ENCODE peak calls at places on chromosomes 5 and 9, in seven cellular contexts. One of them, this sample, is unnamed.

GRCh38 chr5:91797581-91797980 is 414.5 kb upstream of the ARRDC3 start:
- DNase-seq in kidney epithelial cell: no peak
- DNase-seq in body of pancreas: no peak
- DNase-seq in type B pancreatic cell: no peak
- DNase-seq in GM10248: no peak
- DNase-seq in AG10803: no peak
- DNase-seq in MM.1S: no peak
- DNase-seq in this sample: no peak

GRCh38 chr9:36946653-36947052 is 87.4 kb downstream of the PAX5 start:
- DNase-seq in kidney epithelial cell: no peak
- DNase-seq in body of pancreas: no peak
- DNase-seq in type B pancreatic cell: no peak
- DNase-seq in GM10248: no peak
- DNase-seq in AG10803: peak; percentile 8
- DNase-seq in MM.1S: no peak
- DNase-seq in this sample: no peak

GRCh38 chr5:2701592-2701991 is 49.9 kb downstream of the IRX2 start:
- DNase-seq in kidney epithelial cell: no peak
- DNase-seq in body of pancreas: no peak
- DNase-seq in type B pancreatic cell: no peak
- DNase-seq in GM10248: no peak
- DNase-seq in AG10803: no peak
- DNase-seq in MM.1S: no peak
- DNase-seq in this sample: no peak

GRCh38 chr5:140292212-140293040 is 10.5 kb downstream of the PFDN1 start:
- DNase-seq in kidney epithelial cell: no peak
- DNase-seq in body of pancreas: no peak
- DNase-seq in type B pancreatic cell: no peak
- DNase-seq in GM10248: no peak
- DNase-seq in AG10803: no peak
- DNase-seq in MM.1S: no peak
- DNase-seq in this sample: no peak

GRCh38 chr9:108672475-108673065 is 183.2 kb downstream of the ACTL7B start:
- DNase-seq in kidney epithelial cell: no peak
- DNase-seq in body of pancreas: no peak
- DNase-seq in type B pancreatic cell: no peak
- DNase-seq in GM10248: no peak
- DNase-seq in AG10803: peak; percentile 9
- DNase-seq in MM.1S: no peak
- DNase-seq in this sample: no peak

GRCh38 chr9:15867334-15867733 is 314.5 kb downstream of the CCDC171 start:
- DNase-seq in kidney epithelial cell: no peak
- DNase-seq in body of pancreas: no peak
- DNase-seq in type B pancreatic cell: no peak
- DNase-seq in GM10248: no peak
- DNase-seq in AG10803: no peak
- DNase-seq in MM.1S: peak; percentile 68
- DNase-seq in this sample: no peak

GRCh38 chr5:158135682-158136176 is 276.8 kb upstream of the CLINT1 start:
- DNase-seq in kidney epithelial cell: no peak
- DNase-seq in body of pancreas: no peak
- DNase-seq in type B pancreatic cell: no peak
- DNase-seq in GM10248: no peak
- DNase-seq in AG10803: no peak
- DNase-seq in MM.1S: no peak
- DNase-seq in this sample: no peak

GRCh38 chr9:27950382-27950781 is 377.1 kb upstream of the C9orf72 start:
- DNase-seq in kidney epithelial cell: no peak
- DNase-seq in body of pancreas: no peak
- DNase-seq in type B pancreatic cell: no peak
- DNase-seq in GM10248: no peak
- DNase-seq in AG10803: no peak
- DNase-seq in MM.1S: no peak
- DNase-seq in this sample: no peak

GRCh38 chr5:173823721-173824567 is 64.2 kb upstream of the CPEB4 start:
- DNase-seq in kidney epithelial cell: peak; percentile 92
- DNase-seq in body of pancreas: peak; percentile 58
- DNase-seq in type B pancreatic cell: no peak
- DNase-seq in GM10248: no peak
- DNase-seq in AG10803: peak; percentile 92
- DNase-seq in MM.1S: no peak
- DNase-seq in this sample: no peak

GRCh38 chr5:88235828-88236227 is 32.8 kb downstream of the TMEM161B start:
- DNase-seq in kidney epithelial cell: no peak
- DNase-seq in body of pancreas: no peak
- DNase-seq in type B pancreatic cell: no peak
- DNase-seq in GM10248: no peak
- DNase-seq in AG10803: no peak
- DNase-seq in MM.1S: no peak
- DNase-seq in this sample: no peak

GRCh38 chr5:123265551-123265950 is 157.7 kb downstream of the CEP120 start:
- DNase-seq in kidney epithelial cell: no peak
- DNase-seq in body of pancreas: no peak
- DNase-seq in type B pancreatic cell: no peak
- DNase-seq in GM10248: no peak
- DNase-seq in AG10803: no peak
- DNase-seq in MM.1S: no peak
- DNase-seq in this sample: no peak

GRCh38 chr5:132761321-132762240 is 14.4 kb downstream of the CCNI2 start:
- DNase-seq in kidney epithelial cell: no peak
- DNase-seq in body of pancreas: peak; percentile 3
- DNase-seq in type B pancreatic cell: no peak
- DNase-seq in GM10248: no peak
- DNase-seq in AG10803: no peak
- DNase-seq in MM.1S: no peak
- DNase-seq in this sample: no peak

GRCh38 chr9:136437839-136438547 is 1.7 kb downstream of the INPP5E start:
- DNase-seq in kidney epithelial cell: no peak
- DNase-seq in body of pancreas: no peak
- DNase-seq in type B pancreatic cell: no peak
- DNase-seq in GM10248: no peak
- DNase-seq in AG10803: peak; percentile 12
- DNase-seq in MM.1S: no peak
- DNase-seq in this sample: no peak

GRCh38 chr5:118984602-118985001 is 3.7 kb downstream of the DTWD2 start:
- DNase-seq in kidney epithelial cell: no peak
- DNase-seq in body of pancreas: no peak
- DNase-seq in type B pancreatic cell: no peak
- DNase-seq in GM10248: no peak
- DNase-seq in AG10803: peak; percentile 72
- DNase-seq in MM.1S: no peak
- DNase-seq in this sample: no peak

GRCh38 chr9:121902483-121903135 is 190.5 kb downstream of the TTLL11 start:
- DNase-seq in kidney epithelial cell: no peak
- DNase-seq in body of pancreas: no peak
- DNase-seq in type B pancreatic cell: no peak
- DNase-seq in GM10248: no peak
- DNase-seq in AG10803: peak; percentile 100
- DNase-seq in MM.1S: no peak
- DNase-seq in this sample: no peak

GRCh38 chr5:1555011-1555807 is 31.4 kb upstream of the LPCAT1 start:
- DNase-seq in kidney epithelial cell: peak; percentile 96
- DNase-seq in body of pancreas: no peak
- DNase-seq in type B pancreatic cell: peak; percentile 62
- DNase-seq in GM10248: peak; percentile 26
- DNase-seq in AG10803: peak; percentile 83
- DNase-seq in MM.1S: no peak
- DNase-seq in this sample: no peak

GRCh38 chr9:135951889-135952663 is 9.1 kb downstream of the UBAC1 start:
- DNase-seq in kidney epithelial cell: peak; percentile 82
- DNase-seq in body of pancreas: no peak
- DNase-seq in type B pancreatic cell: no peak
- DNase-seq in GM10248: no peak
- DNase-seq in AG10803: no peak
- DNase-seq in MM.1S: no peak
- DNase-seq in this sample: no peak

GRCh38 chr9:89903076-89903475 is 298.3 kb downstream of the GADD45G start:
- DNase-seq in kidney epithelial cell: no peak
- DNase-seq in body of pancreas: no peak
- DNase-seq in type B pancreatic cell: no peak
- DNase-seq in GM10248: no peak
- DNase-seq in AG10803: no peak
- DNase-seq in MM.1S: no peak
- DNase-seq in this sample: no peak

GRCh38 chr5:143245929-143246561 is 157.4 kb downstream of the NR3C1 start:
- DNase-seq in kidney epithelial cell: peak; percentile 90
- DNase-seq in body of pancreas: no peak
- DNase-seq in type B pancreatic cell: no peak
- DNase-seq in GM10248: no peak
- DNase-seq in AG10803: peak; percentile 89
- DNase-seq in MM.1S: no peak
- DNase-seq in this sample: no peak

GRCh38 chr5:57853929-57854697 is 371.5 kb upstream of the ACTBL2 start:
- DNase-seq in kidney epithelial cell: no peak
- DNase-seq in body of pancreas: no peak
- DNase-seq in type B pancreatic cell: no peak
- DNase-seq in GM10248: no peak
- DNase-seq in AG10803: no peak
- DNase-seq in MM.1S: no peak
- DNase-seq in this sample: no peak

GRCh38 chr5:93598141-93598996 is 15.3 kb downstream of the NR2F1 start:
- DNase-seq in kidney epithelial cell: no peak
- DNase-seq in body of pancreas: no peak
- DNase-seq in type B pancreatic cell: no peak
- DNase-seq in GM10248: no peak
- DNase-seq in AG10803: no peak
- DNase-seq in MM.1S: no peak
- DNase-seq in this sample: no peak

GRCh38 chr5:93601053-93601429 is 18.0 kb downstream of the NR2F1 start:
- DNase-seq in kidney epithelial cell: no peak
- DNase-seq in body of pancreas: no peak
- DNase-seq in type B pancreatic cell: no peak
- DNase-seq in GM10248: no peak
- DNase-seq in AG10803: no peak
- DNase-seq in MM.1S: no peak
- DNase-seq in this sample: no peak

GRCh38 chr5:93600409-93601052 is 17.5 kb downstream of the NR2F1 start:
- DNase-seq in kidney epithelial cell: no peak
- DNase-seq in body of pancreas: no peak
- DNase-seq in type B pancreatic cell: no peak
- DNase-seq in GM10248: no peak
- DNase-seq in AG10803: no peak
- DNase-seq in MM.1S: no peak
- DNase-seq in this sample: no peak

GRCh38 chr5:93598997-93599371 is 16.0 kb downstream of the NR2F1 start:
- DNase-seq in kidney epithelial cell: no peak
- DNase-seq in body of pancreas: no peak
- DNase-seq in type B pancreatic cell: no peak
- DNase-seq in GM10248: no peak
- DNase-seq in AG10803: no peak
- DNase-seq in MM.1S: no peak
- DNase-seq in this sample: no peak

DNA sequence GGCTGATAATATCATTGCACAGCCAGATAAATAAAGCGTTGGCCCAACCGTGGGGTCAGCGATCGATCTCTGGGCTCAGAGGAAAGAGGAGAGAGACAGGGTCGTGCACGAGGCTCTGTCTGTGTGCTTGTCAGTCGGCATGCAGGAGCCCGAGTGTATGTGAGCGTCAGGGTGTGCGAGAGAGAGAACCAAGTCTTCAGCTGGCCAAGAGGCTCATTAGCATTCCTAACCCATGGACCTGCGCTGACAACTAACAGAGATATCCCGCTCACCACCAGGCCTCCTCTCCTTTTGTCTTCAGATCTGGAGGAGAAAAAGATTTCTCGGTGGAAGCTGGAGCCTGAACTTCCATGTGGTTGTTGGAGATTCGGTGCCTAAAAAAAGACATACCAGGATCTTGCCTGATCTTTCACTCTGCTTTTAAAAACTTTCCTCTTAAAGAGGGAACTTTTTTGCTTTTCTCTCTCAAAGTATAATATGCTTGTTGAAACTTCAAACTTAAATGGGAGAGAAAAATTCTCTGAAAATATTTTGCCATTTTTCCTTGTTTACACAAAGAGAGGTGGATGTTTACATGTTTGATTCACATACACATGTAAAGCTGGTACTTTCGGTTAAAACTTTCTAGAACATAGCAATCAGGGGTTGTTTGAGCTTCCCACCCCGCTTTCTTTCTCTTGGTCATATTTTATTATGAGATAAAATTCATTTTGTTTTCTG is 16.6 kb downstream of the NR2F1 start:
- DNase-seq in kidney epithelial cell: no peak
- DNase-seq in body of pancreas: no peak
- DNase-seq in type B pancreatic cell: no peak
- DNase-seq in GM10248: no peak
- DNase-seq in AG10803: no peak
- DNase-seq in MM.1S: no peak
- DNase-seq in this sample: no peak
- TF ChIP-seq CTCF in kidney epithelial cell: no peak
- TF ChIP-seq CTCF in body of pancreas: no peak
- TF ChIP-seq CTCF in type B pancreatic cell: peak; percentile 57
- TF ChIP-seq CTCF in GM10248: no peak
- TF ChIP-seq CTCF in AG10803: no peak
- TF ChIP-seq CTCF in MM.1S: no peak
- TF ChIP-seq CTCF in this sample: no peak

GRCh38 chr9:23643656-23644258 is 182.3 kb downstream of the ELAVL2 start:
- DNase-seq in kidney epithelial cell: no peak
- DNase-seq in body of pancreas: no peak
- DNase-seq in type B pancreatic cell: no peak
- DNase-seq in GM10248: no peak
- DNase-seq in AG10803: no peak
- DNase-seq in MM.1S: no peak
- DNase-seq in this sample: no peak
- TF ChIP-seq CTCF in kidney epithelial cell: no peak
- TF ChIP-seq CTCF in body of pancreas: no peak
- TF ChIP-seq CTCF in type B pancreatic cell: no peak
- TF ChIP-seq CTCF in GM10248: no peak
- TF ChIP-seq CTCF in AG10803: no peak
- TF ChIP-seq CTCF in MM.1S: no peak
- TF ChIP-seq CTCF in this sample: no peak

GRCh38 chr5:39100301-39100850 is 26.2 kb upstream of the RICTOR start:
- DNase-seq in kidney epithelial cell: no peak
- DNase-seq in body of pancreas: no peak
- DNase-seq in type B pancreatic cell: no peak
- DNase-seq in GM10248: no peak
- DNase-seq in AG10803: no peak
- DNase-seq in MM.1S: no peak
- DNase-seq in this sample: no peak
- TF ChIP-seq CTCF in kidney epithelial cell: no peak
- TF ChIP-seq CTCF in body of pancreas: no peak
- TF ChIP-seq CTCF in type B pancreatic cell: no peak
- TF ChIP-seq CTCF in GM10248: no peak
- TF ChIP-seq CTCF in AG10803: no peak
- TF ChIP-seq CTCF in MM.1S: no peak
- TF ChIP-seq CTCF in this sample: no peak

DNA sequence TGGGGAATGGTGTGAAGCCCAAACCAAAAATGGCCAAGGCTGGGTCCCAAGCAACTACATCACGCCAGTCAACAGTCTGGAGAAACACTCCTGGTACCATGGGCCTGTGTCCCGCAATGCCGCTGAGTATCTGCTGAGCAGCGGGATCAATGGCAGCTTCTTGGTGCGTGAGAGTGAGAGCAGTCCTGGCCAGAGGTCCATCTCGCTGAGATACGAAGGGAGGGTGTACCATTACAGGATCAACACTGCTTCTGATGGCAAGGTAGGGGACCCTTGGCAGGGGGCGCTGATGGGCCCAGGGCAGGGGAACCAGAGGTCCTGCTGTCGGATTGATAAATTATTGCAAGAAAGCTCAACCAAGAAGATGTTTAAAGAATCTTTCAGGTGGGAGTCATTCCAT is 19.8 kb downstream of the ABL1 start:
- DNase-seq in kidney epithelial cell: no peak
- DNase-seq in body of pancreas: no peak
- DNase-seq in type B pancreatic cell: no peak
- DNase-seq in GM10248: no peak
- DNase-seq in AG10803: no peak
- DNase-seq in MM.1S: no peak
- DNase-seq in this sample: no peak
- TF ChIP-seq CTCF in kidney epithelial cell: no peak
- TF ChIP-seq CTCF in body of pancreas: no peak
- TF ChIP-seq CTCF in type B pancreatic cell: no peak
- TF ChIP-seq CTCF in GM10248: no peak
- TF ChIP-seq CTCF in AG10803: peak; percentile 5
- TF ChIP-seq CTCF in MM.1S: no peak
- TF ChIP-seq CTCF in this sample: no peak